ENCODE peak calls at places on chromosomes 16 and 17, in four cellular contexts. One of them, this sample, is unnamed.

GRCh38 chr17:80491478-80492342 is 15.3 kb upstream of the NPTX1 start:
- DNase-seq in GM23248: peak
- DNase-seq in AG10803: no peak
- DNase-seq in GM12865: no peak
- DNase-seq in this sample: no peak

GRCh38 chr16:10971560-10971961 is 27.2 kb downstream of the CLEC16A start:
- DNase-seq in AG10803: peak
- DNase-seq in GM23248: peak
- DNase-seq in GM12865: peak
- DNase-seq in this sample: no peak

GRCh38 chr16:11235703-11235991 is 20.4 kb downstream of the SOCS1 start:
- DNase-seq in AG10803: no peak
- DNase-seq in GM12865: no peak
- DNase-seq in GM23248: no peak
- DNase-seq in this sample: peak

GRCh38 chr16:50121721-50122445 is 31.2 kb upstream of the TENT4B start:
- DNase-seq in GM23248: no peak
- DNase-seq in AG10803: no peak
- DNase-seq in GM12865: peak
- DNase-seq in this sample: no peak

GRCh38 chr17:40963838-40964237 is 2.9 kb downstream of the KRT39 start:
- DNase-seq in AG10803: no peak
- DNase-seq in GM23248: peak
- DNase-seq in GM12865: peak
- DNase-seq in this sample: no peak

GRCh38 chr17:29069526-29070041 is 26.6 kb downstream of the PIPOX start:
- DNase-seq in GM12865: no peak
- DNase-seq in AG10803: no peak
- DNase-seq in GM23248: peak
- DNase-seq in this sample: no peak

GRCh38 chr17:38421224-38421841 is 6.9 kb upstream of the ARHGAP23 start:
- DNase-seq in AG10803: peak
- DNase-seq in GM12865: no peak
- DNase-seq in GM23248: peak
- DNase-seq in this sample: no peak

GRCh38 chr16:56938664-56939513 is 6.9 kb downstream of the HERPUD1 start:
- DNase-seq in GM23248: no peak
- DNase-seq in GM12865: peak
- DNase-seq in AG10803: no peak
- DNase-seq in this sample: no peak

GRCh38 chr17:28524476-28525415 is 18.6 kb downstream of the FOXN1 start:
- DNase-seq in GM23248: peak
- DNase-seq in GM12865: no peak
- DNase-seq in AG10803: peak
- DNase-seq in this sample: peak

GRCh38 chr16:49799172-49799571 is 56.7 kb downstream of the ZNF423 start:
- DNase-seq in GM12865: no peak
- DNase-seq in AG10803: no peak
- DNase-seq in GM23248: no peak
- DNase-seq in this sample: no peak

GRCh38 chr17:69729937-69730336 is 315.4 kb downstream of the MAP2K6 start:
- DNase-seq in AG10803: peak
- DNase-seq in GM12865: no peak
- DNase-seq in GM23248: peak
- DNase-seq in this sample: no peak

GRCh38 chr16:24041834-24042631 is 206.2 kb downstream of the PRKCB start:
- DNase-seq in AG10803: peak
- DNase-seq in GM12865: peak
- DNase-seq in GM23248: peak
- DNase-seq in this sample: peak

GRCh38 chr16:2242598-2242997 is 6.4 kb downstream of the DNASE1L2 start:
- DNase-seq in GM12865: no peak
- DNase-seq in GM23248: no peak
- DNase-seq in AG10803: no peak
- DNase-seq in this sample: no peak

GRCh38 chr17:41404024-41404651 is 6.7 kb upstream of the KRT31 start:
- DNase-seq in AG10803: peak
- DNase-seq in GM12865: peak
- DNase-seq in GM23248: peak
- DNase-seq in this sample: no peak

GRCh38 chr16:19680972-19681371 is 37.1 kb downstream of the KNOP1 start:
- DNase-seq in AG10803: no peak
- DNase-seq in GM12865: no peak
- DNase-seq in GM23248: no peak
- DNase-seq in this sample: no peak

GRCh38 chr16:83661656-83662055 is 146.1 kb upstream of the HSBP1 start:
- DNase-seq in AG10803: no peak
- DNase-seq in GM23248: peak
- DNase-seq in GM12865: no peak
- DNase-seq in this sample: no peak

GRCh38 chr17:17723354-17724261 is 42.4 kb downstream of the RAI1 start:
- DNase-seq in GM12865: peak
- DNase-seq in GM23248: peak
- DNase-seq in AG10803: peak
- DNase-seq in this sample: no peak

GRCh38 chr17:4329838-4330237 is 36.6 kb downstream of the UBE2G1 start:
- DNase-seq in GM12865: no peak
- DNase-seq in GM23248: peak
- DNase-seq in AG10803: peak
- DNase-seq in this sample: no peak

GRCh38 chr16:82748026-82748425 is 121.3 kb downstream of the CDH13 start:
- DNase-seq in GM12865: no peak
- DNase-seq in AG10803: peak
- DNase-seq in GM23248: peak
- DNase-seq in this sample: peak

GRCh38 chr16:24670623-24671454 is 58.6 kb upstream of the TNRC6A start:
- DNase-seq in GM23248: peak
- DNase-seq in GM12865: peak
- DNase-seq in AG10803: peak
- DNase-seq in this sample: peak

GRCh38 chr17:4179071-4179470 is 36.1 kb downstream of the CYB5D2 start:
- DNase-seq in GM23248: no peak
- DNase-seq in GM12865: no peak
- DNase-seq in AG10803: peak
- DNase-seq in this sample: no peak

GRCh38 chr16:11258553-11259287 is 2.7 kb upstream of the SOCS1 start:
- DNase-seq in GM12865: peak
- DNase-seq in AG10803: peak
- DNase-seq in GM23248: peak
- DNase-seq in this sample: peak

GRCh38 chr17:2854662-2855061 is 58.4 kb downstream of the RAP1GAP2 start:
- DNase-seq in AG10803: no peak
- DNase-seq in GM12865: no peak
- DNase-seq in GM23248: peak
- DNase-seq in this sample: peak

GRCh38 chr17:76824103-76824502 is 44.1 kb upstream of the MGAT5B start:
- DNase-seq in GM12865: peak
- DNase-seq in AG10803: no peak
- DNase-seq in GM23248: no peak
- DNase-seq in this sample: no peak

GRCh38 chr16:23768581-23768980 is 13.8 kb downstream of the CHP2 start:
- DNase-seq in GM23248: no peak
- DNase-seq in GM12865: no peak
- DNase-seq in AG10803: no peak
- DNase-seq in this sample: no peak

GRCh38 chr17:8133398-8133797 is 9.5 kb upstream of the HES7 start:
- DNase-seq in GM12865: no peak
- DNase-seq in AG10803: no peak
- DNase-seq in GM23248: no peak
- DNase-seq in this sample: no peak

GRCh38 chr16:46688101-46688656 is 799 bp downstream of the VPS35 start:
- DNase-seq in AG10803: no peak
- DNase-seq in GM23248: no peak
- DNase-seq in GM12865: no peak
- DNase-seq in this sample: no peak

GRCh38 chr16:89733322-89733721 is 12.0 kb downstream of the ZNF276 start:
- DNase-seq in AG10803: no peak
- DNase-seq in GM23248: no peak
- DNase-seq in GM12865: no peak
- DNase-seq in this sample: no peak

DNA sequence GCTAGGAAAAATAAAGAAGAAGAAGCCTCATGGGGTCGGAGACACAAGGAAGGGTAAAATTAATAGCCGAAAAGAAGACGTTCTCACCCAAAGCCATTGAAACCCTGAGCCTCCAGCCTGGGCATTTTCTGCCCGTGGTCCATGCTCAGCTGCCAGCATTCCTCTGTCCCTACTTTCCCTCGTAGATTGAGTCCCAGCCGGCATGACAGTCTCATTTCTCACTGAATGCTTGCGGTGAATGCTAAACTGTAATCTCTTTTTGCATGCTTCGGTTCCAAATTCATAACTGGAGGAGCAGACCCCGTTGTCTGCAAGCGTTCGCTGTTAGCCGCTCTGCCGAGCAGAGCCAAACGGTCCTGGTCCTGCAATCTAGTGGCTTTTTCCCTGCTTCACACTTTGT is 54.0 kb upstream of the COX10 start:
- DNase-seq in GM12865: no peak
- DNase-seq in GM23248: no peak
- DNase-seq in AG10803: no peak
- DNase-seq in this sample: no peak
- H3K4me3 ChIP-seq in GM12865: no peak
- H3K4me3 ChIP-seq in GM23248: no peak
- H3K4me3 ChIP-seq in AG10803: no peak
- H3K4me3 ChIP-seq in this sample: no peak

GRCh38 chr17:55661359-55661758 is 61.3 kb downstream of the TMEM100 start:
- DNase-seq in GM23248: no peak
- DNase-seq in AG10803: no peak
- DNase-seq in GM12865: no peak
- DNase-seq in this sample: no peak
- H3K4me3 ChIP-seq in GM23248: no peak
- H3K4me3 ChIP-seq in AG10803: no peak
- H3K4me3 ChIP-seq in GM12865: no peak
- H3K4me3 ChIP-seq in this sample: no peak

DNA sequence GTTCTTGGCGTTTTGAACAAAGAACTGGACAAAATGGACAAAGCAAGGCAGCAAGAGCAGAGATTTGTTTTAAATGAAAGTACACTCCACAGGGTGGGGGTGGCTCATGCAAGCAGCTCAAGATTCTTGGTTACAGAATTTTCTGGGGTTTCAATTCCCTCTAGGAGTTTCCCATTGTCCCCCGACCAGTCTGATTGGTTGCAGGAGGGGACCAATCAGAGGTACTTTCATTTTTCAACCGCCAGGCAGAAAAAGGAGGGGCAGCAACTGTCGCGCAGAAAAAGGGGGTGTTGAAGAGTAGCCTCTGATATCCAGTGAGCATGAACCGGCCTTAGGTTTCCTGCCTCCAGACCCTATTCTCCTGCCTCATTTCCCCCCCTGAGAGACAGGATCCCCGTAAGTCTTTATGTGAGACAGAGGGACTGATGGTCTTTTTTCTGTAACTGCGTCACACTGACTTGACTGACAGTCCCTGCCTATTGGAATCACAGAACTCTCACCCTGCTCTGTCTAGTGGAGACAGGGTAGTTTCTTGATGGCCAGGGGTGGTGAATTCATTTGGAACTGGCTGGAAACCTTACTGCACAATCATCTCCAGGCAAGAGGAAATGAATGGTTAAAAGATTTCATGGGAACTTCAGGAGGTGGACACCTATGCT is 59.4 kb upstream of the ALOX12 start:
- DNase-seq in GM23248: peak
- DNase-seq in GM12865: peak
- DNase-seq in AG10803: peak
- DNase-seq in this sample: no peak
- H3K4me3 ChIP-seq in GM23248: peak
- H3K4me3 ChIP-seq in GM12865: peak
- H3K4me3 ChIP-seq in AG10803: peak
- H3K4me3 ChIP-seq in this sample: no peak

DNA sequence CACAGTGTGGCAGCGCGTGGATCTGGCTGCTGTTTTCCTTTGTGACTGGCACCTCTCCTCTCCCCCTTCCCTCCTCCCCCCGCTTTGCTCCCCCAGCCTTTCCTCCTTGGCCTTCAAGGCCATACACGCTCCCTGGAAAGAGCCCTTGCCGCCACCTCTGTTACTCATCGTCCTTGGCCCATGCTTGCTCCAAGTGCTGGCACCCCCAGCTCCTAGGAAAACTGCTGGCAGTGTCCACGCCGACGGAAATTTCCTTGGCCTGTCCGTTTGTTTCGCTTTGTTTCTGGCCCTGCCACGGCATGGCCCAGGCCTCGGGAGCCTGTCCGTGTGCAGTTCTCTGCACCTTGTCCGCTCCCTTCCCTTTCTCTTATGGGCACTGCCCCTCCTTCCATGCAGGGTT is 18.0 kb downstream of the CA5A start:
- DNase-seq in AG10803: peak
- DNase-seq in GM23248: peak
- DNase-seq in GM12865: no peak
- DNase-seq in this sample: peak
- H3K4me3 ChIP-seq in AG10803: peak
- H3K4me3 ChIP-seq in GM23248: peak
- H3K4me3 ChIP-seq in GM12865: no peak
- H3K4me3 ChIP-seq in this sample: no peak

GRCh38 chr16:30367349-30368009 is 2.8 kb downstream of the TBC1D10B start:
- DNase-seq in AG10803: no peak
- DNase-seq in GM12865: no peak
- DNase-seq in GM23248: peak
- DNase-seq in this sample: no peak
- H3K4me3 ChIP-seq in AG10803: peak
- H3K4me3 ChIP-seq in GM12865: peak
- H3K4me3 ChIP-seq in GM23248: peak
- H3K4me3 ChIP-seq in this sample: no peak

This sample was measured in body of pancreas.